ENCODE peak calls at places on chromosomes 7 and 10, in seven cellular contexts. L is fibroblast of lung; Q is CD4-positive, alpha-beta T cell; D is suprapubic skin; E is stimulated activated CD4-positive, alpha-beta T cell treated with anti-CD3 and anti-CD28 coated beads, Interleukin-4, amount 100 ng/mL, for 1 hour; J is NCI-H460; A is psoas muscle. U is an unnamed sample.

GRCh38 chr10:108184129-108184528 is 1019.6 kb upstream of the SORCS1 start:
- DNase-seq in D (no peak), L (no peak), J (no peak), Q (no peak), A (no peak), E (no peak), U (no peak)

GRCh38 chr10:128922172-128922571 is 544.9 kb upstream of the MGMT start:
- DNase-seq in L (peak; percentile 19), E (no peak), D (peak; percentile 78), J (no peak), Q (no peak), A (peak; percentile 79), U (no peak)

GRCh38 chr10:75344170-75344569 is 57.4 kb downstream of the ZNF503 start:
- DNase-seq in D (no peak), A (no peak), Q (no peak), E (no peak), J (no peak), L (no peak), U (no peak)

GRCh38 chr7:80533287-80533686 is 21.4 kb upstream of the GNAT3 start:
- DNase-seq in J (no peak), E (no peak), A (no peak), Q (no peak), L (no peak), D (no peak), U (no peak)

GRCh38 chr10:74738543-74738942 is 87.9 kb upstream of the KAT6B start:
- DNase-seq in E (no peak), D (no peak), J (no peak), L (no peak), A (no peak), Q (no peak), U (no peak)

GRCh38 chr10:88428442-88428841 is 154.7 kb downstream of the RNLS start:
- DNase-seq in A (no peak), J (peak; percentile 19), E (no peak), D (no peak), Q (no peak), L (peak; percentile 36), U (no peak)

GRCh38 chr10:58385784-58386112 is 538 bp downstream of the TFAM start:
- DNase-seq in J (peak; percentile 26), A (peak; percentile 43), L (peak; percentile 9), Q (no peak), D (no peak), E (peak; percentile 3), U (peak; percentile 19)

GRCh38 chr7:143934526-143935340 is at the start of gene OR2F2:
- DNase-seq in Q (no peak), J (no peak), E (no peak), L (peak; percentile 67), A (no peak), D (no peak), U (no peak)

GRCh38 chr7:135980665-135981180 is 3.6 kb upstream of the MTPN start:
- DNase-seq in A (no peak), J (peak; percentile 80), E (peak; percentile 10), D (peak; percentile 56), L (no peak), Q (peak; percentile 16), U (peak; percentile 55)